ENCODE peak calls at places on chromosomes 11 and 22, in nine cellular contexts. C, X, I, F, Z, V, Q, R and W are unnamed samples.

GRCh38 chr22:30712094-30712493 is 17.4 kb downstream of the OSBP2 start:
- DNase-seq in C (no peak), X (no peak), I (no peak), F (no peak), Z (no peak), V (no peak), Q (no peak), R (no peak), W (no peak)

GRCh38 chr22:31244044-31244942 is 32.2 kb downstream of the LIMK2 start:
- DNase-seq in C (no peak), X (no peak), I (no peak), F (no peak), Z (peak; percentile 85), V (no peak), Q (no peak), R (no peak), W (no peak)

GRCh38 chr11:79369094-79369493 is 71.7 kb downstream of the TENM4 start:
- DNase-seq in C (no peak), X (no peak), I (no peak), F (no peak), Z (no peak), V (no peak), Q (no peak), R (no peak), W (no peak)

GRCh38 chr11:65204143-65204542 is 22.4 kb downstream of the CAPN1 start:
- DNase-seq in C (no peak), X (no peak), I (no peak), F (no peak), Z (no peak), V (no peak), Q (peak; percentile 34), R (no peak), W (no peak)

GRCh38 chr22:48699531-48699930 is 1128.1 kb downstream of the BRD1 start:
- DNase-seq in C (no peak), X (no peak), I (no peak), F (no peak), Z (no peak), V (no peak), Q (no peak), R (no peak), W (no peak)

GRCh38 chr11:92225563-92226308 is 1.1 kb downstream of the FAT3 start:
- DNase-seq in C (no peak), X (no peak), I (peak; percentile 26), F (no peak), Z (peak; percentile 90), V (peak; percentile 58), Q (no peak), R (no peak), W (peak; percentile 65)

GRCh38 chr11:68150029-68150428 is 28.8 kb upstream of the CHKA start:
- DNase-seq in C (no peak), X (no peak), I (peak; percentile 48), F (peak; percentile 64), Z (no peak), V (no peak), Q (peak; percentile 76), R (peak; percentile 78), W (no peak)

GRCh38 chr11:60924110-60924905 is at the start of gene TMEM132A:
- DNase-seq in C (peak; percentile 29), X (no peak), I (peak; percentile 85), F (no peak), Z (peak; percentile 78), V (peak; percentile 75), Q (peak; percentile 75), R (peak; percentile 74), W (peak; percentile 90)

GRCh38 chr22:27794244-27794643 is 7.3 kb downstream of the MN1 start:
- DNase-seq in C (no peak), X (no peak), I (no peak), F (no peak), Z (peak; percentile 77), V (no peak), Q (no peak), R (no peak), W (no peak)

GRCh38 chr22:36073476-36073875 is 44.9 kb upstream of the RBFOX2 start:
- DNase-seq in C (no peak), X (no peak), I (no peak), F (no peak), Z (no peak), V (no peak), Q (no peak), R (no peak), W (no peak)

GRCh38 chr11:111846640-111847039 is 24.7 kb downstream of the ALG9 start:
- DNase-seq in C (no peak), X (no peak), I (no peak), F (no peak), Z (no peak), V (no peak), Q (no peak), R (no peak), W (no peak)

GRCh38 chr22:19657252-19658056 is 56.8 kb upstream of the SEPTIN5 start:
- DNase-seq in C (no peak), X (no peak), I (no peak), F (no peak), Z (no peak), V (no peak), Q (no peak), R (no peak), W (no peak)

GRCh38 chr11:68328374-68329091 is 16.1 kb downstream of the LRP5 start:
- DNase-seq in C (no peak), X (no peak), I (peak; percentile 62), F (no peak), Z (peak; percentile 90), V (peak; percentile 30), Q (no peak), R (peak; percentile 55), W (no peak)

GRCh38 chr11:17752144-17752543 is 17.6 kb downstream of the KCNC1 start:
- DNase-seq in C (no peak), X (no peak), I (peak; percentile 1), F (no peak), Z (no peak), V (peak; percentile 50), Q (peak; percentile 13), R (no peak), W (peak; percentile 2)

GRCh38 chr11:104970756-104971155 is 2.4 kb upstream of the CASP4 start:
- DNase-seq in C (no peak), X (no peak), I (no peak), F (no peak), Z (no peak), V (no peak), Q (no peak), R (no peak), W (no peak)

GRCh38 chr11:125338886-125339811 is 156.9 kb downstream of the FEZ1 start:
- DNase-seq in C (no peak), X (no peak), I (peak; percentile 63), F (no peak), Z (peak; percentile 57), V (no peak), Q (peak; percentile 25), R (no peak), W (no peak)

GRCh38 chr11:9797300-9797699 is 133.4 kb downstream of the SWAP70 start:
- DNase-seq in C (no peak), X (no peak), I (no peak), F (no peak), Z (no peak), V (no peak), Q (no peak), R (no peak), W (no peak)

GRCh38 chr22:35489225-35489624 is 51.4 kb upstream of the RASD2 start:
- DNase-seq in C (no peak), X (no peak), I (no peak), F (no peak), Z (peak; percentile 58), V (no peak), Q (no peak), R (no peak), W (peak; percentile 42)

GRCh38 chr11:119684361-119685072 is 44.5 kb downstream of the NECTIN1 start:
- DNase-seq in C (peak; percentile 71), X (no peak), I (peak; percentile 36), F (peak; percentile 75), Z (no peak), V (no peak), Q (no peak), R (no peak), W (peak; percentile 53)

GRCh38 chr11:83523676-83524075 is 237.5 kb upstream of the CCDC90B start:
- DNase-seq in C (no peak), X (no peak), I (no peak), F (no peak), Z (no peak), V (no peak), Q (no peak), R (no peak), W (no peak)

GRCh38 chr11:26028294-26028954 is 303.5 kb upstream of the ANO3 start:
- DNase-seq in C (peak; percentile 6), X (no peak), I (no peak), F (no peak), Z (no peak), V (no peak), Q (no peak), R (no peak), W (no peak)

GRCh38 chr11:35419713-35420333 is 465 bp upstream of the SLC1A2 start:
- DNase-seq in C (no peak), X (no peak), I (peak; percentile 30), F (no peak), Z (peak; percentile 87), V (no peak), Q (peak; percentile 43), R (no peak), W (peak; percentile 74)

GRCh38 chr11:121035823-121036222 is 11.9 kb downstream of the TBCEL start:
- DNase-seq in C (no peak), X (no peak), I (no peak), F (no peak), Z (no peak), V (no peak), Q (no peak), R (no peak), W (no peak)

GRCh38 chr11:112785104-112785503 is 176.1 kb upstream of the NCAM1 start:
- DNase-seq in C (no peak), X (no peak), I (no peak), F (no peak), Z (no peak), V (peak; percentile 21), Q (no peak), R (no peak), W (no peak)

GRCh38 chr22:26735019-26735409 is 77.6 kb downstream of the MIAT start:
- DNase-seq in C (no peak), X (no peak), I (no peak), F (no peak), Z (no peak), V (no peak), Q (no peak), R (no peak), W (no peak)

GRCh38 chr11:40054631-40055030 is 1404.8 kb downstream of the LRRC4C start:
- DNase-seq in C (no peak), X (no peak), I (peak; percentile 19), F (no peak), Z (no peak), V (no peak), Q (no peak), R (no peak), W (no peak)

GRCh38 chr22:43723816-43724215 is 88.3 kb downstream of the EFCAB6 start:
- DNase-seq in C (peak; percentile 32), X (no peak), I (no peak), F (no peak), Z (no peak), V (no peak), Q (no peak), R (no peak), W (no peak)

GRCh38 chr11:75287579-75287978 is 47.0 kb downstream of the TPBGL start:
- DNase-seq in C (no peak), X (no peak), I (no peak), F (no peak), Z (no peak), V (no peak), Q (no peak), R (no peak), W (no peak)

GRCh38 chr11:120645639-120646038 is 134.1 kb downstream of the GRIK4 start:
- DNase-seq in C (no peak), X (no peak), I (no peak), F (no peak), Z (peak; percentile 81), V (no peak), Q (no peak), R (no peak), W (no peak)

GRCh38 chr11:122440783-122441701 is 214.5 kb upstream of the UBASH3B start:
- DNase-seq in C (no peak), X (no peak), I (peak; percentile 58), F (peak; percentile 58), Z (peak; percentile 69), V (no peak), Q (no peak), R (peak; percentile 20), W (peak; percentile 49)

GRCh38 chr11:2798951-2799761 is 86.4 kb downstream of the CDKN1C start:
- DNase-seq in C (no peak), X (no peak), I (peak; percentile 12), F (peak; percentile 19), Z (no peak), V (no peak), Q (peak; percentile 37), R (peak; percentile 7), W (peak; percentile 9)